ENCODE peak calls at places on chromosomes 6 and 20, in nine cellular contexts. H is HFFc6; C is GM12891; D is T-helper 1 cell; L is stimulated activated CD8-positive, alpha-beta memory T cell treated with anti-CD3 and anti-CD28 coated beads, Interleukin-15, amount 100 ng/mL, for 24 hours; B is astrocyte of the spinal cord; X is astrocyte of the cerebellum; G is right cardiac atrium; E is AG10803. T is an unnamed sample.

GRCh38 chr6:87697581-87698552 is 4.2 kb downstream of the AKIRIN2 start:
- DNase-seq in H (peak), C (no peak), D (no peak), L (no peak), B (peak), X (peak), G (no peak), E (peak), T (no peak)

GRCh38 chr20:53736757-53737403 is 143.2 kb upstream of the ZNF217 start:
- DNase-seq in H (peak), C (peak), D (peak), L (no peak), B (no peak), X (no peak), G (no peak), E (peak), T (no peak)

GRCh38 chr6:116392158-116393032 is 21.6 kb downstream of the DSE start:
- DNase-seq in H (no peak), C (no peak), D (peak), L (no peak), B (peak), X (no peak), G (no peak), E (no peak), T (no peak)

GRCh38 chr6:16206595-16207037 is 31.8 kb upstream of the GMPR start:
- DNase-seq in H (peak), C (no peak), D (peak), L (no peak), B (peak), X (peak), G (peak), E (peak), T (no peak)

GRCh38 chr6:144343736-144344428 is 58.7 kb downstream of the UTRN start:
- DNase-seq in H (no peak), C (no peak), D (peak), L (no peak), B (no peak), X (no peak), G (no peak), E (no peak), T (no peak)

GRCh38 chr6:28597217-28597835 is 71.6 kb downstream of the GPX5 start:
- DNase-seq in H (peak), C (no peak), D (no peak), L (no peak), B (peak), X (no peak), G (peak), E (peak), T (no peak)

GRCh38 chr6:118815495-118815894 is 78.5 kb upstream of the ASF1A start:
- DNase-seq in H (no peak), C (no peak), D (no peak), L (no peak), B (no peak), X (no peak), G (no peak), E (no peak), T (no peak)

GRCh38 chr6:112251170-112251945 is 3.0 kb downstream of the LAMA4 start:
- DNase-seq in H (no peak), C (no peak), D (no peak), L (no peak), B (peak), X (no peak), G (peak), E (peak), T (no peak)

GRCh38 chr20:50546729-50547314 is 36.6 kb downstream of the PTPN1 start:
- DNase-seq in H (no peak), C (no peak), D (peak), L (no peak), B (no peak), X (no peak), G (no peak), E (no peak), T (no peak)

GRCh38 chr6:157236040-157236725 is 87.1 kb downstream of the TMEM242 start:
- DNase-seq in H (no peak), C (no peak), D (no peak), L (no peak), B (no peak), X (no peak), G (no peak), E (no peak), T (no peak)

T was measured in activated effector memory CD4-positive, alpha-beta T cell treated with Interleukin-2 at 50 U/mL for 16 hours.